ENCODE peak calls at places on chromosomes 1 and 21, in five cellular contexts. M is upper lobe of right lung, J is choroid plexus epithelial cell, U is GM12878, T is GM23338. X is an unnamed sample.

GRCh38 chr1:58762806-58763205 is 21.0 kb downstream of the JUN start:
- DNase-seq in M (no peak), J (peak), U (no peak), T (no peak), X (no peak)

GRCh38 chr1:26358411-26359384 is 4.8 kb upstream of the CRYBG2 start:
- DNase-seq in M (no peak), J (no peak), U (no peak), T (peak), X (peak)

GRCh38 chr1:201171063-201172036 is 17.1 kb upstream of the TMEM9 start:
- DNase-seq in M (no peak), J (peak), U (no peak), T (peak), X (peak)

GRCh38 chr1:25100151-25100841 is 132.0 kb downstream of the SYF2 start:
- DNase-seq in M (no peak), J (no peak), U (no peak), T (no peak), X (no peak)

GRCh38 chr1:115807723-115808122 is 33.2 kb downstream of the NHLH2 start:
- DNase-seq in M (no peak), J (peak), U (peak), T (peak), X (peak)

GRCh38 chr1:156740307-156740678 is 595 bp downstream of the MRPL24 start:
- DNase-seq in M (no peak), J (no peak), U (no peak), T (no peak), X (no peak)

GRCh38 chr1:84504580-84505021 is 1.6 kb upstream of the SPATA1 start:
- DNase-seq in M (no peak), J (peak), U (no peak), T (no peak), X (no peak)

GRCh38 chr21:38220270-38220737 is 36.5 kb upstream of the KCNJ15 start:
- DNase-seq in M (no peak), J (peak), U (no peak), T (no peak), X (no peak)

GRCh38 chr1:84735483-84735882 is 45.2 kb upstream of the SSX2IP start:
- DNase-seq in M (no peak), J (no peak), U (no peak), T (no peak), X (no peak)

GRCh38 chr1:239308701-239309333 is 77.6 kb upstream of the CHRM3 start:
- DNase-seq in M (peak), J (peak), U (no peak), T (peak), X (peak)

GRCh38 chr1:110134050-110134595 is 16.2 kb upstream of the SLC6A17 start:
- DNase-seq in M (no peak), J (no peak), U (no peak), T (no peak), X (no peak)

GRCh38 chr1:88175631-88176226 is 508.3 kb upstream of the PKN2 start:
- DNase-seq in M (no peak), J (peak), U (no peak), T (no peak), X (peak)

GRCh38 chr1:226548281-226549093 is at the start of gene STUM:
- DNase-seq in M (peak), J (peak), U (no peak), T (peak), X (peak)

GRCh38 chr1:229585338-229585737 is 26.8 kb upstream of the ABCB10 start:
- DNase-seq in M (no peak), J (peak), U (no peak), T (peak), X (no peak)

GRCh38 chr1:4756851-4757580 is 102.6 kb downstream of the AJAP1 start:
- DNase-seq in M (no peak), J (no peak), U (no peak), T (no peak), X (no peak)

GRCh38 chr1:73033637-73034036 is 751.3 kb upstream of the NEGR1 start:
- DNase-seq in M (no peak), J (no peak), U (no peak), T (peak), X (no peak)

GRCh38 chr1:9825101-9826074 is 1.6 kb upstream of the CLSTN1 start:
- DNase-seq in M (peak), J (peak), U (peak), T (peak), X (peak)

GRCh38 chr1:56146449-56146848 is 432.9 kb downstream of the PLPP3 start:
- DNase-seq in M (no peak), J (peak), U (no peak), T (no peak), X (no peak)

GRCh38 chr1:11500881-11501280 is 21.9 kb downstream of the DISP3 start:
- DNase-seq in M (no peak), J (no peak), U (no peak), T (no peak), X (no peak)

GRCh38 chr1:177023249-177023648 is 141.3 kb downstream of the ASTN1 start:
- DNase-seq in M (no peak), J (no peak), U (no peak), T (no peak), X (no peak)

GRCh38 chr1:245180496-245180895 is 25.7 kb downstream of the KIF26B start:
- DNase-seq in M (no peak), J (no peak), U (no peak), T (no peak), X (no peak)

GRCh38 chr1:23395849-23396248 is 26.2 kb upstream of the ZNF436 start:
- DNase-seq in M (no peak), J (no peak), U (no peak), T (no peak), X (no peak)

GRCh38 chr1:17193222-17194132 is 11.5 kb upstream of the PADI1 start:
- DNase-seq in M (no peak), J (no peak), U (no peak), T (no peak), X (no peak)

GRCh38 chr1:205933672-205934618 is 9.3 kb downstream of the SLC26A9 start:
- DNase-seq in M (no peak), J (peak), U (no peak), T (no peak), X (peak)

GRCh38 chr1:49307452-49307851 is 530.8 kb upstream of the BEND5 start:
- DNase-seq in M (no peak), J (no peak), U (no peak), T (no peak), X (no peak)

GRCh38 chr1:157089789-157090188 is 9.8 kb downstream of the ETV3L start:
- DNase-seq in M (peak), J (no peak), U (no peak), T (no peak), X (no peak)

GRCh38 chr1:14543191-14543849 is 55.2 kb upstream of the KAZN start:
- DNase-seq in M (no peak), J (peak), U (no peak), T (no peak), X (no peak)

GRCh38 chr1:41866285-41866684 is 52.4 kb downstream of the HIVEP3 start:
- DNase-seq in M (no peak), J (no peak), U (no peak), T (no peak), X (no peak)

GRCh38 chr1:92951141-92951582 is 10.1 kb downstream of the DIPK1A start:
- DNase-seq in M (no peak), J (peak), U (peak), T (no peak), X (no peak)

GRCh38 chr21:17472167-17472566 is 40.7 kb upstream of the CXADR start:
- DNase-seq in M (no peak), J (no peak), U (no peak), T (no peak), X (no peak)

GRCh38 chr1:36247538-36247937 is 23.3 kb downstream of the THRAP3 start:
- DNase-seq in M (no peak), J (no peak), U (no peak), T (no peak), X (no peak)

GRCh38 chr1:26092422-26092821 is 19.2 kb upstream of the PDIK1L start:
- DNase-seq in M (no peak), J (no peak), U (no peak), T (no peak), X (no peak)

GRCh38 chr1:221356693-221357092 is 385.2 kb downstream of the DUSP10 start:
- DNase-seq in M (no peak), J (no peak), U (no peak), T (peak), X (no peak)
- TF ChIP-seq CTCF in M (no peak), J (no peak), U (peak), T (peak), X (no peak)

DNA sequence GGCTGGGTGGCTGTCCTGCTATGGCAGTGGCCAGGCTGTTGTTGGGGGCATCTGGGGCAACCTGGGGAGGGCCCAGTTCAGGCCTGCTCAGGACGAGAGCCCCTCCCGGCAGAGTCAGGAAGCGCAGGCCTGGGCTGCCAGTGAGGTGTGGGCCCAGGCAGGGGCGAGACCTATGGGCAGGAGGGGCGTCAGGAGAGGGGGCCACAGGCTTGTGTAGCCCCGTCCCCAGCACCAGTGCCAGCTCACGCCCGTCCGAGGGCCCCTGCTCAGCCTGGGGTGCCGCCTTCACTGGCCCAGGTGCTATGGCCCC is 28.1 kb downstream of the ARHGEF16 start:
- DNase-seq in M (no peak), J (no peak), U (no peak), T (peak), X (no peak)
- TF ChIP-seq CTCF in M (no peak), J (peak), U (peak), T (no peak), X (peak)

DNA sequence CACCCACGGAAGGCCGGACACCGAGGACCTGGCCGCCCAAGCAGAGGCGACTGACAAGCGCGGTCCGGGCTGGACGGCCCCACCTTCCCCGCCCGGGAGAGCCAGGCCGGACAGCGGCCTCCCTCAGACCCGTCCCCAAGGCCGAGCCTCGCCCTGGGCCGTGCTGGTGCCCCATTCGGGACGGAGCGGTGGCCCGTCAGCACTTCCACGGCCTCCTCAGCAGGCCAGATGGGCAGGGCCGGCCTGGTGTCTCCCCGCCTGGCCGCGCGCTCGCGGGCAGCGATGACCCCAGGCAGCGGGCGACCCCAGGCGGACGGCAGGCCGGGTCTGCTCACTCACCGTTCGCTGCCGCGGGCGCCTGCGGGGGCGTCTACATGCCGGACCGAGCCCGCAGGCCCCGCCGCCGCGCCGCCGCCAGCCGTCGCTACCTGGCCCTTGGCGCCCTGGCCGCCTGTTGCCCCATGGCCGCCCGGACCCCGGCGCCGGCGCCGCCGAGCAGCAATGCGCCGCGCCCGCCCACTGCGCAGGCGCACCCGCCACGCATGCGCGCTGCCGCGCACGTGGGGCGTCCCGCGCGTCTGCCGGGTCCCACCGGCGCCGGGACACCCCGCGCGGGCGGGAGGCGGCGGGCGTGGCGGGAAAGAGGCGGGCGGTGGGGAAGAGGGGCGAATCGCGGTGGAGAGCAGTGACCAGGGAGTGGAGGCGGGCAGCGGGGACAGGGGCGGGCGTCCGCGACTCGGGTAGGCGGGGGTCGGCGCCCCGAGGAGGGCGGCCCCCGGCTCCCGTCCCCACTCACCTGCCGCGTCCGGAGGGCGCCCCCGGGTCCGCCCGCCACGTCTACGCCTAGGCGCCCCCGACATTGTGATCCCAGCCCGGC is at the start of gene NADK:
- DNase-seq in M (peak), J (peak), U (no peak), T (peak), X (peak)
- TF ChIP-seq CTCF in M (no peak), J (no peak), U (no peak), T (no peak), X (no peak)

DNA sequence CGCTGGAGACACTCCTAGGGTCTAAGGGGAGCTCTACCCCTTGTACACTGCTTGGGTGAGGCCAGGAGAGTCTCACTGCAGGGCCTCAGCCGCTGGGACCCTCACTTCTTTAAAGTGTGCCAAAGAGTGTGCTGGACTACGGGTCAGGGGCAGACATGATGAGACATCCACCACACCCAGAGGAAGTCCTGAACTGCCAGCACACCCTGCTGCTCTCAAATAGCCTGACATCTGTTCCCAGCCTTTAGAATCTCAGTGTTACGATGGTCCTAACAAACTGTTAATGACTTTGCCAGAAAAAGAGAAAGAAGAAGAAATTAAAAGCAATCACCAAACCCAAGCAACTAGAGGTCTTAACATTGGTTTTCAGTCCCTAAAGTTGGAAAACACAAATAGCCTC is 49.0 kb downstream of the MRPL37 start:
- DNase-seq in M (no peak), J (peak), U (no peak), T (no peak), X (no peak)
- TF ChIP-seq CTCF in M (no peak), J (no peak), U (no peak), T (no peak), X (no peak)

DNA sequence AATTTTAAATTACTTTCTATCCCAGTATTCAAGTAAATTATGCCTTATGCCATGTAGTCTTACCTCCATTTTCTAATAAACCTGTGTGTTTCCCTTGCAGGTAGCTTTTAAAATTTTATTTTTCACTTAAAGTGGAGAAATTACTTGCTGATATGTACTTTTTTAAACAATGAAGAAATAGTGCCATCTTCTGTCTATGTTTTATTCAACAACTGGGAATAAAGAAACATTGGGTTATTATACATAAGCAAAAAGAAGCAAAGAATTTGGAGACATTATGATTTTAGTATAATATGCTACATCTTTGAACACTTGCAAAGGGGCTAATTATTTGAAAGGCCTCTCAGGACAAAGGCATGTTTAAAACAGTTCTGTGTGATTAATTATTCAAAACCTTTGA is 1912.9 kb downstream of the MRPL39 start:
- DNase-seq in M (no peak), J (no peak), U (no peak), T (no peak), X (no peak)
- TF ChIP-seq CTCF in M (no peak), J (no peak), U (no peak), T (no peak), X (no peak)

DNA sequence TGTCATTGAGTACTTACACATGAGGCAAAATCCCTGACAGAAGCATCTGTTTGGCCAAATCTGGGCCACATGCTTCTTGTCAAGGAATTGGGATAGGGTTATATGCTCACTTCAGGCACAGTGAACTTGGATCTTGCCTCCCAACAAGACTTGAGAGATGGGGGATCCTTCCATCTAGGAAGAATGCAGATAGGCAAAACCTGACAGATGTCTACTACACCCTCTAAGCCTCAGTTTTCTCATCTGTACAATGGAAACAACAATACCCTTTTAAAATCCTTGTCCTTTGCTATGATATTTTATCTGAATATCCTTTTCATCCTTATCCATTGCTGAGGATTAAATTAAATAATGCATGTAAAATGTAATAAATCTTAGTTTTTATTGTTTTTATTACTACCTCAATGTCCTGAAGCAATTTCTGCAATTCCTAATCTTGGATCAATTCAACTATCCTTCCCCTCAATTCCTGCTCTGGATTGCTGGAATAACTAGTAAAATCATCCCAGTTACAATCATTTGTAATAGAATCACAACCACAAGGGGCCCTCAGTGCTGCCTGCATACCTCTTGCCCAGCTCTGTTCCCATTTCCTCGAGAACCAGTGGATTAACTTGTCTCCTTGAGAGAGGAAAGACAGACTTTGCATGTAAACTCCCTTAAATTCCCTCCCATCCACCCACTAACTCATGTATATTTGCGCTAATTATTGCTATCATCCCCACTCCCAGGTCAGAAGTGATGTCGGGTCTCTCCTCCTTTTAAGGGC is 8.1 kb upstream of the XPR1 start:
- DNase-seq in M (no peak), J (peak), U (no peak), T (peak), X (peak)
- TF ChIP-seq CTCF in M (no peak), J (peak), U (no peak), T (peak), X (peak)

X was measured in Calu3.